ENCODE peak calls at places on chromosomes 4 and X, in seven cellular contexts. One of them, this sample, is unnamed.

GRCh38 chrX:39809326-39809725 is 288.4 kb downstream of the BCOR start:
- DNase-seq in SK-N-SH: no peak
- DNase-seq in NT2/D1: no peak
- DNase-seq in GM12878: no peak
- DNase-seq in K562: no peak
- DNase-seq in H1: no peak
- DNase-seq in HCT116: no peak
- DNase-seq in this sample: no peak

GRCh38 chrX:132461886-132462285 is 27.0 kb downstream of the MBNL3 start:
- DNase-seq in NT2/D1: no peak
- DNase-seq in GM12878: no peak
- DNase-seq in HCT116: no peak
- DNase-seq in H1: no peak
- DNase-seq in K562: no peak
- DNase-seq in SK-N-SH: no peak
- DNase-seq in this sample: no peak

GRCh38 chr4:149523039-149523438 is 292.6 kb downstream of the IQCM start:
- DNase-seq in HCT116: no peak
- DNase-seq in NT2/D1: no peak
- DNase-seq in H1: no peak
- DNase-seq in K562: no peak
- DNase-seq in SK-N-SH: no peak
- DNase-seq in GM12878: no peak
- DNase-seq in this sample: no peak

GRCh38 chrX:17736856-17737706 is at the start of gene SCML1:
- DNase-seq in GM12878: peak; percentile 71
- DNase-seq in HCT116: peak; percentile 89
- DNase-seq in K562: peak; percentile 49
- DNase-seq in H1: peak; percentile 87
- DNase-seq in SK-N-SH: peak; percentile 84
- DNase-seq in NT2/D1: peak; percentile 94
- DNase-seq in this sample: peak; percentile 94

GRCh38 chrX:65300104-65300809 is 234.3 kb downstream of the LAS1L start:
- DNase-seq in HCT116: no peak
- DNase-seq in NT2/D1: peak; percentile 69
- DNase-seq in GM12878: no peak
- DNase-seq in H1: peak; percentile 47
- DNase-seq in SK-N-SH: no peak
- DNase-seq in K562: no peak
- DNase-seq in this sample: peak; percentile 0

GRCh38 chr4:15868065-15868464 is 70.5 kb downstream of the FGFBP1 start:
- DNase-seq in H1: no peak
- DNase-seq in SK-N-SH: no peak
- DNase-seq in NT2/D1: no peak
- DNase-seq in HCT116: no peak
- DNase-seq in K562: no peak
- DNase-seq in GM12878: no peak
- DNase-seq in this sample: no peak

GRCh38 chr4:2574058-2574457 is 37.6 kb downstream of the FAM193A start:
- DNase-seq in SK-N-SH: no peak
- DNase-seq in H1: no peak
- DNase-seq in HCT116: no peak
- DNase-seq in GM12878: no peak
- DNase-seq in K562: no peak
- DNase-seq in NT2/D1: no peak
- DNase-seq in this sample: no peak

GRCh38 chr4:39062094-39062493 is at the start of gene KLHL5:
- DNase-seq in NT2/D1: peak; percentile 48
- DNase-seq in HCT116: no peak
- DNase-seq in H1: no peak
- DNase-seq in SK-N-SH: peak; percentile 52
- DNase-seq in K562: no peak
- DNase-seq in GM12878: no peak
- DNase-seq in this sample: no peak

GRCh38 chrX:19758536-19758935 is 128.9 kb downstream of the SH3KBP1 start:
- DNase-seq in NT2/D1: no peak
- DNase-seq in HCT116: no peak
- DNase-seq in H1: no peak
- DNase-seq in SK-N-SH: no peak
- DNase-seq in GM12878: no peak
- DNase-seq in K562: no peak
- DNase-seq in this sample: peak; percentile 26

GRCh38 chr4:123587983-123588494 is 191.4 kb downstream of the SPRY1 start:
- DNase-seq in HCT116: peak; percentile 63
- DNase-seq in H1: no peak
- DNase-seq in SK-N-SH: peak; percentile 52
- DNase-seq in NT2/D1: no peak
- DNase-seq in K562: no peak
- DNase-seq in GM12878: no peak
- DNase-seq in this sample: peak; percentile 32

GRCh38 chr4:32748498-32748897 is 2028.3 kb downstream of the PCDH7 start:
- DNase-seq in GM12878: no peak
- DNase-seq in NT2/D1: no peak
- DNase-seq in K562: no peak
- DNase-seq in H1: no peak
- DNase-seq in SK-N-SH: no peak
- DNase-seq in HCT116: no peak
- DNase-seq in this sample: peak; percentile 79

GRCh38 chr4:30721353-30722091 is 1.4 kb downstream of the PCDH7 start:
- DNase-seq in SK-N-SH: peak; percentile 86
- DNase-seq in HCT116: no peak
- DNase-seq in K562: no peak
- DNase-seq in H1: peak; percentile 76
- DNase-seq in NT2/D1: no peak
- DNase-seq in GM12878: no peak
- DNase-seq in this sample: no peak

GRCh38 chr4:7206856-7207567 is 14.7 kb downstream of the SORCS2 start:
- DNase-seq in HCT116: no peak
- DNase-seq in NT2/D1: peak; percentile 28
- DNase-seq in H1: no peak
- DNase-seq in K562: peak; percentile 50
- DNase-seq in GM12878: no peak
- DNase-seq in SK-N-SH: peak; percentile 88
- DNase-seq in this sample: no peak

GRCh38 chr4:143358923-143359694 is 22.4 kb downstream of the GAB1 start:
- DNase-seq in H1: no peak
- DNase-seq in NT2/D1: no peak
- DNase-seq in HCT116: no peak
- DNase-seq in SK-N-SH: no peak
- DNase-seq in GM12878: no peak
- DNase-seq in K562: no peak
- DNase-seq in this sample: no peak

GRCh38 chr4:119627267-119628190 is 1.1 kb downstream of the PDE5A start:
- DNase-seq in GM12878: no peak
- DNase-seq in H1: peak; percentile 84
- DNase-seq in NT2/D1: peak; percentile 32
- DNase-seq in K562: peak; percentile 74
- DNase-seq in HCT116: peak; percentile 19
- DNase-seq in SK-N-SH: peak; percentile 92
- DNase-seq in this sample: no peak

GRCh38 chr4:145887241-145887964 is 51.2 kb downstream of the ZNF827 start:
- DNase-seq in SK-N-SH: no peak
- DNase-seq in K562: no peak
- DNase-seq in HCT116: no peak
- DNase-seq in GM12878: no peak
- DNase-seq in NT2/D1: no peak
- DNase-seq in H1: no peak
- DNase-seq in this sample: no peak

GRCh38 chr4:102918859-102919258 is 50.1 kb downstream of the CISD2 start:
- DNase-seq in GM12878: no peak
- DNase-seq in H1: no peak
- DNase-seq in NT2/D1: no peak
- DNase-seq in HCT116: no peak
- DNase-seq in K562: no peak
- DNase-seq in SK-N-SH: no peak
- DNase-seq in this sample: no peak

GRCh38 chr4:168569066-168569908 is 72.4 kb downstream of the PALLD start:
- DNase-seq in K562: peak; percentile 34
- DNase-seq in GM12878: no peak
- DNase-seq in H1: no peak
- DNase-seq in NT2/D1: no peak
- DNase-seq in HCT116: peak; percentile 95
- DNase-seq in SK-N-SH: no peak
- DNase-seq in this sample: peak; percentile 1

GRCh38 chr4:154467886-154468285 is 23.7 kb downstream of the DCHS2 start:
- DNase-seq in GM12878: no peak
- DNase-seq in H1: no peak
- DNase-seq in K562: no peak
- DNase-seq in HCT116: no peak
- DNase-seq in SK-N-SH: no peak
- DNase-seq in NT2/D1: no peak
- DNase-seq in this sample: no peak

GRCh38 chr4:128863314-128864075 is 54.0 kb downstream of the JADE1 start:
- DNase-seq in SK-N-SH: peak; percentile 70
- DNase-seq in K562: peak; percentile 67
- DNase-seq in NT2/D1: peak; percentile 51
- DNase-seq in GM12878: no peak
- DNase-seq in HCT116: peak; percentile 42
- DNase-seq in H1: peak; percentile 91
- DNase-seq in this sample: peak; percentile 69

GRCh38 chrX:7108995-7109634 is 38.4 kb upstream of the STS start:
- DNase-seq in HCT116: no peak
- DNase-seq in NT2/D1: no peak
- DNase-seq in H1: no peak
- DNase-seq in SK-N-SH: no peak
- DNase-seq in GM12878: no peak
- DNase-seq in K562: no peak
- DNase-seq in this sample: no peak

GRCh38 chr4:105306820-105307219 is 160.1 kb downstream of the TET2 start:
- DNase-seq in GM12878: no peak
- DNase-seq in SK-N-SH: no peak
- DNase-seq in HCT116: no peak
- DNase-seq in H1: no peak
- DNase-seq in K562: no peak
- DNase-seq in NT2/D1: no peak
- DNase-seq in this sample: no peak

GRCh38 chrX:9842541-9842940 is 56.3 kb downstream of the SHROOM2 start:
- DNase-seq in HCT116: no peak
- DNase-seq in GM12878: no peak
- DNase-seq in H1: peak; percentile 50
- DNase-seq in SK-N-SH: no peak
- DNase-seq in NT2/D1: peak; percentile 63
- DNase-seq in K562: no peak
- DNase-seq in this sample: no peak

GRCh38 chr4:162954976-162955375 is 211.7 kb downstream of the NAF1 start:
- DNase-seq in H1: no peak
- DNase-seq in GM12878: no peak
- DNase-seq in HCT116: no peak
- DNase-seq in K562: no peak
- DNase-seq in SK-N-SH: no peak
- DNase-seq in NT2/D1: no peak
- DNase-seq in this sample: no peak

GRCh38 chr4:162957521-162958143 is 209.1 kb downstream of the NAF1 start:
- DNase-seq in NT2/D1: no peak
- DNase-seq in SK-N-SH: no peak
- DNase-seq in HCT116: no peak
- DNase-seq in H1: no peak
- DNase-seq in K562: no peak
- DNase-seq in GM12878: no peak
- DNase-seq in this sample: no peak

GRCh38 chr4:162952232-162952631 is 214.5 kb downstream of the NAF1 start:
- DNase-seq in HCT116: peak; percentile 29
- DNase-seq in SK-N-SH: no peak
- DNase-seq in K562: no peak
- DNase-seq in GM12878: no peak
- DNase-seq in H1: no peak
- DNase-seq in NT2/D1: peak; percentile 8
- DNase-seq in this sample: no peak
- TF ChIP-seq YY1 in HCT116: no peak
- TF ChIP-seq YY1 in SK-N-SH: no peak
- TF ChIP-seq YY1 in K562: no peak
- TF ChIP-seq YY1 in GM12878: no peak
- TF ChIP-seq YY1 in H1: no peak
- TF ChIP-seq YY1 in NT2/D1: no peak
- TF ChIP-seq YY1 in this sample: no peak

DNA sequence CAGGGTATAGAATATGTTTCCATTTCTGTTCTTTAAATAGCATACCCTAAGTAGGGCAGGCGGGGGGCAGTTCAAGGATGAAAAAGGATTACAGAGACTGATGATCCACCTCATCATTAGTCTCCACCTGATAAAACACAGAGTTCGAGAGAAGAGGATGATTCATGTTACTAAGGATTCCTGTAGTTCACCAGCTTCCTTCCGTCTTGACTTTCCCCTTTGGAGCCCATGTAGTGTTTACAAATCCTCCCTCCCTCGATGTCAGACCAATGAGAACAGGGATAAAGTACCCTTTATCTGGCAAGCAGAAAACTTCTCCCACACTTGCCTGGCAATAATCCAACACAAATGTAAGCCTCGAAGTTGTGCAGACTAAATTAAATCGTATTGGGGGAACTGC is 526.3 kb upstream of the FAM241A start:
- DNase-seq in SK-N-SH: no peak
- DNase-seq in HCT116: no peak
- DNase-seq in NT2/D1: no peak
- DNase-seq in K562: no peak
- DNase-seq in GM12878: no peak
- DNase-seq in H1: no peak
- DNase-seq in this sample: no peak
- TF ChIP-seq YY1 in SK-N-SH: no peak
- TF ChIP-seq YY1 in HCT116: no peak
- TF ChIP-seq YY1 in NT2/D1: no peak
- TF ChIP-seq YY1 in K562: no peak
- TF ChIP-seq YY1 in GM12878: no peak
- TF ChIP-seq YY1 in H1: no peak
- TF ChIP-seq YY1 in this sample: no peak

DNA sequence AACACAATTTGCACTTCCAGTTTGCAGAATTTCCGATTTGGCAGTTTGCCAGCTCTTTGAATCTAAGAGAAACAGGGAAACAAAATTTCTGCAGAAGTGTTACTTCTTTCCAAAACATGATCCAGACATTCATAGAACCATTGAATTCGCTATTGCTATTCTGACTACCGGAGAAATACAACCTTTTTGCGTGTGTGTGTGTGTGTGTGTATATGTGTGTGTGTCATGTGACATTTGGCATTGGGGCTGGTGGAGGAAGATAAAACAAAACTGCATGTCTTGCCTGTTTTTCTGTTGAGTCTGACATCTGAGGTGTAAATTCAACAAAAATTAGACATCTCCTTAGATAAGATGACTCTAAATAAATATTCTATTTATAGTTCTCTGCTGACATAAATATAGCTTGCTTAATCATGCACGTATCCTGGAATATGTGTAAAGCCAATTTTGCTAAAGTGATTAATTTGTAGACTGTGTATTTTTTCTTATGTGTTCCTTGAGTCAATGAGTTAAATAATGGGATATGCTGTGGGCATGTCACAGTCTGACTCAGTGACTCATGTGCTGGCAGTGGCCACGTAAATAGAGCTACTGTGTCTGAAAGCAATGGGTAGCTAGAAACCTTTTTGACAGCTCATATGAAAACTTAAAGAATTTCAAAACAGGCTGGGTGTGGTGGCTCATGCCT is 98.9 kb downstream of the HPGD start:
- DNase-seq in SK-N-SH: no peak
- DNase-seq in K562: no peak
- DNase-seq in NT2/D1: no peak
- DNase-seq in GM12878: no peak
- DNase-seq in H1: no peak
- DNase-seq in HCT116: peak; percentile 56
- DNase-seq in this sample: no peak
- TF ChIP-seq YY1 in SK-N-SH: no peak
- TF ChIP-seq YY1 in K562: no peak
- TF ChIP-seq YY1 in NT2/D1: no peak
- TF ChIP-seq YY1 in GM12878: no peak
- TF ChIP-seq YY1 in H1: no peak
- TF ChIP-seq YY1 in HCT116: no peak
- TF ChIP-seq YY1 in this sample: no peak

GRCh38 chrX:107845625-107846024 is 20.0 kb downstream of the MID2 start:
- DNase-seq in NT2/D1: no peak
- DNase-seq in SK-N-SH: no peak
- DNase-seq in GM12878: no peak
- DNase-seq in HCT116: no peak
- DNase-seq in K562: no peak
- DNase-seq in H1: no peak
- DNase-seq in this sample: no peak
- TF ChIP-seq YY1 in NT2/D1: no peak
- TF ChIP-seq YY1 in SK-N-SH: no peak
- TF ChIP-seq YY1 in GM12878: no peak
- TF ChIP-seq YY1 in HCT116: no peak
- TF ChIP-seq YY1 in K562: no peak
- TF ChIP-seq YY1 in H1: no peak
- TF ChIP-seq YY1 in this sample: no peak